ENCODE peak calls at places on chromosomes 4 and X, in four cellular contexts. J is tibial artery, G is T-cell, X is pancreas. H is an unnamed sample.

GRCh38 chrX:129737921-129738320 is 858 bp upstream of the XPNPEP2 start:
- DNase-seq in G (no peak), J (no peak), X (no peak), H (peak)

GRCh38 chrX:153867139-153867538 is 18.8 kb downstream of the L1CAM start:
- DNase-seq in X (no peak), J (no peak), G (no peak), H (no peak)

GRCh38 chr4:75708218-75708691 is 16.1 kb upstream of the USO1 start:
- DNase-seq in G (peak), X (no peak), J (no peak), H (no peak)

GRCh38 chrX:137032378-137032694 is 1.5 kb downstream of the GPR101 start:
- DNase-seq in X (no peak), J (no peak), G (no peak), H (no peak)

GRCh38 chrX:153773741-153774575 is 6.9 kb upstream of the SRPK3 start:
- DNase-seq in J (no peak), X (no peak), G (no peak), H (peak)

GRCh38 chr4:155950461-155950860 is 3.2 kb downstream of the CTSO start:
- DNase-seq in G (no peak), J (no peak), X (no peak), H (no peak)

GRCh38 chr4:57404463-57404862 is 294.3 kb upstream of the IGFBP7 start:
- DNase-seq in G (no peak), J (no peak), X (no peak), H (no peak)

GRCh38 chrX:10158279-10158939 is 1.6 kb downstream of the CLCN4 start:
- DNase-seq in J (no peak), X (no peak), G (no peak), H (no peak)

GRCh38 chrX:21479695-21480280 is 105.6 kb downstream of the CNKSR2 start:
- DNase-seq in X (no peak), G (no peak), J (no peak), H (no peak)

GRCh38 chrX:84339507-84340364 is 151.7 kb upstream of the RPS6KA6 start:
- DNase-seq in G (no peak), X (no peak), J (no peak), H (no peak)

GRCh38 chrX:54807524-54808108 is at the start of gene MAGED2:
- DNase-seq in X (peak), G (peak), J (peak), H (no peak)

GRCh38 chrX:73922856-73923429 is 359.9 kb downstream of the CHIC1 start:
- DNase-seq in G (no peak), J (no peak), X (no peak), H (no peak)

GRCh38 chrX:130915302-130915701 is 12.3 kb upstream of the ENOX2 start:
- DNase-seq in J (no peak), X (no peak), G (no peak), H (no peak)

H was measured in sigmoid colon.